ENCODE peak calls at places on chromosomes 1 and 21, in nine cellular contexts. One of them, this sample, is unnamed.

GRCh38 chr1:66330711-66331110 is 203.2 kb upstream of the SGIP1 start:
- DNase-seq in left cardiac atrium: no peak
- DNase-seq in AG09309: no peak
- DNase-seq in NCI-H1417: no peak
- DNase-seq in breast epithelium: no peak
- DNase-seq in nephron progenitor cell: no peak
- DNase-seq in KG1: peak; percentile 19
- DNase-seq in right cardiac atrium: no peak
- DNase-seq in naive thymus-derived CD4-positive, alpha-beta T cell: peak; percentile 86
- DNase-seq in this sample: no peak

GRCh38 chr1:204171751-204172178 is 5.6 kb upstream of the REN start:
- DNase-seq in left cardiac atrium: no peak
- DNase-seq in AG09309: peak; percentile 25
- DNase-seq in NCI-H1417: no peak
- DNase-seq in breast epithelium: no peak
- DNase-seq in nephron progenitor cell: no peak
- DNase-seq in KG1: no peak
- DNase-seq in right cardiac atrium: no peak
- DNase-seq in naive thymus-derived CD4-positive, alpha-beta T cell: no peak
- DNase-seq in this sample: no peak

GRCh38 chr1:46535063-46535462 is 16.4 kb downstream of the KNCN start:
- DNase-seq in left cardiac atrium: no peak
- DNase-seq in AG09309: no peak
- DNase-seq in NCI-H1417: no peak
- DNase-seq in breast epithelium: no peak
- DNase-seq in nephron progenitor cell: peak; percentile 51
- DNase-seq in KG1: no peak
- DNase-seq in right cardiac atrium: no peak
- DNase-seq in naive thymus-derived CD4-positive, alpha-beta T cell: no peak
- DNase-seq in this sample: peak; percentile 65

GRCh38 chr1:232191560-232191959 is 438.4 kb downstream of the SIPA1L2 start:
- DNase-seq in left cardiac atrium: no peak
- DNase-seq in AG09309: no peak
- DNase-seq in NCI-H1417: no peak
- DNase-seq in breast epithelium: no peak
- DNase-seq in nephron progenitor cell: no peak
- DNase-seq in KG1: no peak
- DNase-seq in right cardiac atrium: no peak
- DNase-seq in naive thymus-derived CD4-positive, alpha-beta T cell: no peak
- DNase-seq in this sample: no peak

GRCh38 chr1:33365560-33365997 is 44.7 kb upstream of the A3GALT2 start:
- DNase-seq in left cardiac atrium: peak; percentile 54
- DNase-seq in AG09309: no peak
- DNase-seq in NCI-H1417: no peak
- DNase-seq in breast epithelium: peak; percentile 65
- DNase-seq in nephron progenitor cell: peak; percentile 61
- DNase-seq in KG1: no peak
- DNase-seq in right cardiac atrium: peak; percentile 69
- DNase-seq in naive thymus-derived CD4-positive, alpha-beta T cell: no peak
- DNase-seq in this sample: peak; percentile 44

GRCh38 chr1:207644852-207645631 is at the start of gene CR1L:
- DNase-seq in left cardiac atrium: peak; percentile 84
- DNase-seq in AG09309: no peak
- DNase-seq in NCI-H1417: peak; percentile 90
- DNase-seq in breast epithelium: peak; percentile 71
- DNase-seq in nephron progenitor cell: no peak
- DNase-seq in KG1: no peak
- DNase-seq in right cardiac atrium: peak; percentile 93
- DNase-seq in naive thymus-derived CD4-positive, alpha-beta T cell: peak; percentile 68
- DNase-seq in this sample: peak; percentile 87

GRCh38 chr1:39754026-39754569 is 15.4 kb downstream of the PPIE start:
- DNase-seq in left cardiac atrium: no peak
- DNase-seq in AG09309: no peak
- DNase-seq in NCI-H1417: no peak
- DNase-seq in breast epithelium: no peak
- DNase-seq in nephron progenitor cell: no peak
- DNase-seq in KG1: no peak
- DNase-seq in right cardiac atrium: no peak
- DNase-seq in naive thymus-derived CD4-positive, alpha-beta T cell: no peak
- DNase-seq in this sample: no peak

GRCh38 chr1:113949007-113949406 is 19.9 kb downstream of the HIPK1 start:
- DNase-seq in left cardiac atrium: no peak
- DNase-seq in AG09309: no peak
- DNase-seq in NCI-H1417: no peak
- DNase-seq in breast epithelium: no peak
- DNase-seq in nephron progenitor cell: no peak
- DNase-seq in KG1: no peak
- DNase-seq in right cardiac atrium: peak; percentile 52
- DNase-seq in naive thymus-derived CD4-positive, alpha-beta T cell: peak; percentile 33
- DNase-seq in this sample: no peak

GRCh38 chr1:184298321-184299052 is 88.3 kb upstream of the C1orf21 start:
- DNase-seq in left cardiac atrium: no peak
- DNase-seq in AG09309: no peak
- DNase-seq in NCI-H1417: no peak
- DNase-seq in breast epithelium: no peak
- DNase-seq in nephron progenitor cell: no peak
- DNase-seq in KG1: no peak
- DNase-seq in right cardiac atrium: peak; percentile 41
- DNase-seq in naive thymus-derived CD4-positive, alpha-beta T cell: no peak
- DNase-seq in this sample: no peak

GRCh38 chr1:203625623-203626189 is 926 bp upstream of the ATP2B4 start:
- DNase-seq in left cardiac atrium: no peak
- DNase-seq in AG09309: no peak
- DNase-seq in NCI-H1417: peak; percentile 41
- DNase-seq in breast epithelium: no peak
- DNase-seq in nephron progenitor cell: no peak
- DNase-seq in KG1: peak; percentile 83
- DNase-seq in right cardiac atrium: no peak
- DNase-seq in naive thymus-derived CD4-positive, alpha-beta T cell: peak; percentile 87
- DNase-seq in this sample: peak; percentile 54

GRCh38 chr1:247548847-247549246 is at the start of gene GCSAML:
- DNase-seq in left cardiac atrium: no peak
- DNase-seq in AG09309: no peak
- DNase-seq in NCI-H1417: no peak
- DNase-seq in breast epithelium: no peak
- DNase-seq in nephron progenitor cell: no peak
- DNase-seq in KG1: peak; percentile 56
- DNase-seq in right cardiac atrium: no peak
- DNase-seq in naive thymus-derived CD4-positive, alpha-beta T cell: no peak
- DNase-seq in this sample: no peak

GRCh38 chr21:37770496-37770895 is 145.8 kb downstream of the KCNJ6 start:
- DNase-seq in left cardiac atrium: no peak
- DNase-seq in AG09309: no peak
- DNase-seq in NCI-H1417: no peak
- DNase-seq in breast epithelium: no peak
- DNase-seq in nephron progenitor cell: no peak
- DNase-seq in KG1: no peak
- DNase-seq in right cardiac atrium: no peak
- DNase-seq in naive thymus-derived CD4-positive, alpha-beta T cell: no peak
- DNase-seq in this sample: no peak

GRCh38 chr1:38376577-38376976 is 330.0 kb upstream of the POU3F1 start:
- DNase-seq in left cardiac atrium: no peak
- DNase-seq in AG09309: no peak
- DNase-seq in NCI-H1417: no peak
- DNase-seq in breast epithelium: no peak
- DNase-seq in nephron progenitor cell: no peak
- DNase-seq in KG1: no peak
- DNase-seq in right cardiac atrium: no peak
- DNase-seq in naive thymus-derived CD4-positive, alpha-beta T cell: no peak
- DNase-seq in this sample: no peak

GRCh38 chr1:32716312-32717126 is 13.9 kb upstream of the SYNC start:
- DNase-seq in left cardiac atrium: peak; percentile 69
- DNase-seq in AG09309: no peak
- DNase-seq in NCI-H1417: peak; percentile 96
- DNase-seq in breast epithelium: peak; percentile 96
- DNase-seq in nephron progenitor cell: peak; percentile 74
- DNase-seq in KG1: no peak
- DNase-seq in right cardiac atrium: peak; percentile 73
- DNase-seq in naive thymus-derived CD4-positive, alpha-beta T cell: peak; percentile 31
- DNase-seq in this sample: peak; percentile 47

GRCh38 chr1:55542901-55543504 is 327.8 kb upstream of the USP24 start:
- DNase-seq in left cardiac atrium: no peak
- DNase-seq in AG09309: peak; percentile 90
- DNase-seq in NCI-H1417: no peak
- DNase-seq in breast epithelium: no peak
- DNase-seq in nephron progenitor cell: no peak
- DNase-seq in KG1: no peak
- DNase-seq in right cardiac atrium: no peak
- DNase-seq in naive thymus-derived CD4-positive, alpha-beta T cell: no peak
- DNase-seq in this sample: no peak

GRCh38 chr1:220787069-220787614 is 429 bp downstream of the MTARC1 start:
- DNase-seq in left cardiac atrium: no peak
- DNase-seq in AG09309: no peak
- DNase-seq in NCI-H1417: peak; percentile 90
- DNase-seq in breast epithelium: no peak
- DNase-seq in nephron progenitor cell: no peak
- DNase-seq in KG1: no peak
- DNase-seq in right cardiac atrium: no peak
- DNase-seq in naive thymus-derived CD4-positive, alpha-beta T cell: no peak
- DNase-seq in this sample: no peak

GRCh38 chr1:116356673-116357072 is 16.4 kb upstream of the ATP1A1 start:
- DNase-seq in left cardiac atrium: no peak
- DNase-seq in AG09309: no peak
- DNase-seq in NCI-H1417: no peak
- DNase-seq in breast epithelium: no peak
- DNase-seq in nephron progenitor cell: no peak
- DNase-seq in KG1: no peak
- DNase-seq in right cardiac atrium: no peak
- DNase-seq in naive thymus-derived CD4-positive, alpha-beta T cell: no peak
- DNase-seq in this sample: no peak

GRCh38 chr1:20373764-20374163 is 83.1 kb downstream of the VWA5B1 start:
- DNase-seq in left cardiac atrium: no peak
- DNase-seq in AG09309: no peak
- DNase-seq in NCI-H1417: peak; percentile 28
- DNase-seq in breast epithelium: no peak
- DNase-seq in nephron progenitor cell: no peak
- DNase-seq in KG1: no peak
- DNase-seq in right cardiac atrium: no peak
- DNase-seq in naive thymus-derived CD4-positive, alpha-beta T cell: no peak
- DNase-seq in this sample: no peak

GRCh38 chr1:168893359-168893791 is 164.4 kb upstream of the DPT start:
- DNase-seq in left cardiac atrium: peak; percentile 27
- DNase-seq in AG09309: no peak
- DNase-seq in NCI-H1417: no peak
- DNase-seq in breast epithelium: no peak
- DNase-seq in nephron progenitor cell: no peak
- DNase-seq in KG1: no peak
- DNase-seq in right cardiac atrium: peak; percentile 64
- DNase-seq in naive thymus-derived CD4-positive, alpha-beta T cell: no peak
- DNase-seq in this sample: peak; percentile 43

GRCh38 chr1:41673806-41674205 is 189.3 kb upstream of the EDN2 start:
- DNase-seq in left cardiac atrium: no peak
- DNase-seq in AG09309: no peak
- DNase-seq in NCI-H1417: no peak
- DNase-seq in breast epithelium: no peak
- DNase-seq in nephron progenitor cell: no peak
- DNase-seq in KG1: no peak
- DNase-seq in right cardiac atrium: no peak
- DNase-seq in naive thymus-derived CD4-positive, alpha-beta T cell: peak; percentile 51
- DNase-seq in this sample: no peak

GRCh38 chr1:158039380-158039779 is 45.9 kb downstream of the KIRREL1 start:
- DNase-seq in left cardiac atrium: no peak
- DNase-seq in AG09309: no peak
- DNase-seq in NCI-H1417: no peak
- DNase-seq in breast epithelium: no peak
- DNase-seq in nephron progenitor cell: no peak
- DNase-seq in KG1: no peak
- DNase-seq in right cardiac atrium: no peak
- DNase-seq in naive thymus-derived CD4-positive, alpha-beta T cell: no peak
- DNase-seq in this sample: no peak

GRCh38 chr1:229625893-229626831 is at the start of the genes TAF5L and URB2:
- DNase-seq in left cardiac atrium: peak; percentile 90
- DNase-seq in AG09309: peak; percentile 54
- DNase-seq in NCI-H1417: peak; percentile 93
- DNase-seq in breast epithelium: peak; percentile 73
- DNase-seq in nephron progenitor cell: peak; percentile 85
- DNase-seq in KG1: peak; percentile 53
- DNase-seq in right cardiac atrium: peak; percentile 94
- DNase-seq in naive thymus-derived CD4-positive, alpha-beta T cell: peak; percentile 85
- DNase-seq in this sample: peak; percentile 88

GRCh38 chr1:103779932-103780331 is 30.2 kb downstream of the AMY1C start:
- DNase-seq in left cardiac atrium: no peak
- DNase-seq in AG09309: no peak
- DNase-seq in NCI-H1417: no peak
- DNase-seq in breast epithelium: no peak
- DNase-seq in nephron progenitor cell: no peak
- DNase-seq in KG1: no peak
- DNase-seq in right cardiac atrium: no peak
- DNase-seq in naive thymus-derived CD4-positive, alpha-beta T cell: no peak
- DNase-seq in this sample: no peak

GRCh38 chr1:234617986-234618725 is 8.2 kb upstream of the IRF2BP2 start:
- DNase-seq in left cardiac atrium: no peak
- DNase-seq in AG09309: peak; percentile 88
- DNase-seq in NCI-H1417: peak; percentile 15
- DNase-seq in breast epithelium: no peak
- DNase-seq in nephron progenitor cell: no peak
- DNase-seq in KG1: no peak
- DNase-seq in right cardiac atrium: no peak
- DNase-seq in naive thymus-derived CD4-positive, alpha-beta T cell: no peak
- DNase-seq in this sample: no peak

GRCh38 chr1:173245892-173246291 is 38.8 kb upstream of the TNFSF4 start:
- DNase-seq in left cardiac atrium: no peak
- DNase-seq in AG09309: no peak
- DNase-seq in NCI-H1417: no peak
- DNase-seq in breast epithelium: no peak
- DNase-seq in nephron progenitor cell: no peak
- DNase-seq in KG1: no peak
- DNase-seq in right cardiac atrium: no peak
- DNase-seq in naive thymus-derived CD4-positive, alpha-beta T cell: no peak
- DNase-seq in this sample: no peak

This sample was measured in testis.